ENCODE peak calls at places on chromosomes 7 and 10, in ten cellular contexts. J is naive thymus-derived CD4-positive, alpha-beta T cell; A is activated T-helper 1 cell treated with Interleukin-2 at 50 U/mL for 16 hours; U is iris pigment epithelial cell; O is activated CD8-positive, alpha-beta memory T cell treated with anti-CD3 and anti-CD28 coated beads for 4 hours; S is lung; K is T-cell; R is fibroblast of gingiva; I is smooth muscle cell of the brain vasculature; F is brain pericyte. L is an unnamed sample.

GRCh38 chr10:77131214-77131613 is 506.4 kb downstream of the KCNMA1 start:
- DNase-seq in I (no peak), K (no peak), F (no peak), U (peak), J (no peak), O (no peak), R (no peak), S (no peak), A (no peak), L (no peak)

GRCh38 chr7:75732764-75733630 is 5.7 kb downstream of the HIP1 start:
- DNase-seq in I (no peak), U (peak), S (no peak), R (peak), O (no peak), K (no peak), F (no peak), A (no peak), J (no peak), L (no peak)

GRCh38 chr7:72335561-72336381 is 76.4 kb downstream of the CALN1 start:
- DNase-seq in R (no peak), O (no peak), J (no peak), U (no peak), I (no peak), K (no peak), F (no peak), S (no peak), A (no peak), L (no peak)

GRCh38 chr7:82050134-82050533 is 280.3 kb upstream of the HGF start:
- DNase-seq in O (no peak), U (peak), J (no peak), S (no peak), F (peak), R (peak), A (no peak), K (no peak), I (peak), L (no peak)

GRCh38 chr10:35027567-35027966 is 62.6 kb downstream of the CUL2 start:
- DNase-seq in K (no peak), O (no peak), F (no peak), A (no peak), J (no peak), I (no peak), S (no peak), U (no peak), R (peak), L (no peak)

GRCh38 chr10:35424680-35425285 is 88.5 kb downstream of the CCNY start:
- DNase-seq in S (no peak), R (no peak), O (no peak), I (no peak), F (no peak), J (no peak), K (no peak), A (no peak), U (peak), L (no peak)

GRCh38 chr10:18460061-18460460 is 191.3 kb downstream of the NSUN6 start:
- DNase-seq in I (no peak), O (no peak), S (no peak), F (no peak), A (no peak), K (no peak), U (no peak), R (no peak), J (no peak), L (no peak)

GRCh38 chr7:27182861-27183681 is 2.0 kb downstream of the HOXA11 start:
- DNase-seq in F (no peak), U (no peak), A (no peak), J (no peak), R (no peak), S (no peak), K (no peak), O (no peak), I (no peak), L (no peak)

GRCh38 chr10:91796332-91797076 is 1.7 kb upstream of the TNKS2 start:
- DNase-seq in F (no peak), S (peak), J (peak), O (peak), K (peak), U (peak), I (no peak), A (peak), R (no peak), L (peak)

GRCh38 chr10:102869290-102870198 is at the start of gene AS3MT:
- DNase-seq in I (no peak), K (no peak), A (no peak), S (no peak), R (no peak), O (no peak), J (no peak), F (no peak), U (peak), L (peak)

GRCh38 chr7:85186083-85186520 is 754 bp downstream of the SEMA3D start:
- DNase-seq in S (peak), O (no peak), F (peak), A (no peak), R (peak), K (no peak), I (no peak), J (no peak), U (peak), L (no peak)

GRCh38 chr7:104317944-104318629 is 10.3 kb upstream of the LHFPL3 start:
- DNase-seq in J (no peak), S (no peak), O (no peak), A (no peak), K (no peak), I (no peak), F (no peak), U (no peak), R (no peak), L (no peak)

GRCh38 chr7:134712196-134712595 is 65.5 kb downstream of the BPGM start:
- DNase-seq in I (no peak), K (no peak), R (no peak), F (no peak), S (no peak), U (no peak), J (no peak), O (no peak), A (no peak), L (no peak)

GRCh38 chr7:69701241-69701741 is 103.0 kb downstream of the AUTS2 start:
- DNase-seq in J (no peak), R (no peak), I (no peak), U (no peak), A (no peak), O (no peak), F (no peak), K (no peak), S (no peak), L (no peak)

GRCh38 chr10:615583-616152 is 73.8 kb downstream of the DIP2C start:
- DNase-seq in F (no peak), J (no peak), O (no peak), U (peak), I (no peak), S (no peak), K (no peak), A (no peak), R (peak), L (no peak)

GRCh38 chr10:132331259-132331955 is 586 bp upstream of the LRRC27 start:
- DNase-seq in A (no peak), U (no peak), K (no peak), J (no peak), F (no peak), S (no peak), O (no peak), I (no peak), R (no peak), L (no peak)

GRCh38 chr7:74380720-74381119 is 73.0 kb upstream of the GTF2IRD1 start:
- DNase-seq in I (no peak), F (no peak), S (no peak), K (no peak), R (peak), O (no peak), A (no peak), U (no peak), J (no peak), L (no peak)